ENCODE peak calls at places on chromosomes 4 and X, in ten cellular contexts. E is suprapubic skin; Y is heart left ventricle; D is NCI-H774; A is OCI-LY7; K is fibroblast of the aortic adventitia; W is activated CD4-positive, alpha-beta T cell treated with anti-CD3 and anti-CD28 coated beads, Interleukin-2, amount 50 U/mL, for 1 hour; L is NCI-H510A treated with DMSO at 0.1 percent for 48 hours; U is NCI-H446 treated with DMSO at 0.1 percent for 48 hours; Q is activated CD8-positive, alpha-beta T cell treated with anti-CD3 and anti-CD28 coated beads, Interleukin-2, amount 10 ng/mL, durations not matched to agents 7 days and 5 days. H is an unnamed sample.

GRCh38 chr4:26361287-26361686 is 40.5 kb downstream of the RBPJ start:
- DNase-seq in W (no peak), K (no peak), Y (no peak), E (no peak), D (no peak), U (no peak), Q (no peak), L (no peak), A (no peak), H (no peak)

GRCh38 chrX:19760345-19760744 is 127.1 kb downstream of the SH3KBP1 start:
- DNase-seq in Y (no peak), D (no peak), W (no peak), U (no peak), Q (no peak), K (no peak), E (no peak), L (no peak), A (no peak), H (no peak)

GRCh38 chr4:185881427-185881826 is 69.4 kb upstream of the SORBS2 start:
- DNase-seq in A (no peak), U (no peak), W (no peak), L (no peak), Q (no peak), Y (no peak), D (no peak), K (peak), E (no peak), H (no peak)

GRCh38 chr4:95742872-95743271 is 97.0 kb upstream of the PDHA2 start:
- DNase-seq in Q (no peak), E (no peak), W (no peak), D (no peak), K (no peak), A (no peak), Y (no peak), L (no peak), U (peak), H (no peak)

GRCh38 chr4:128284317-128284716 is 3.3 kb downstream of the PGRMC2 start:
- DNase-seq in Q (no peak), D (no peak), U (no peak), Y (no peak), W (no peak), E (no peak), A (no peak), K (no peak), L (no peak), H (no peak)

GRCh38 chr4:123403205-123403604 is 6.6 kb downstream of the SPRY1 start:
- DNase-seq in A (no peak), E (no peak), W (no peak), Y (no peak), Q (no peak), D (no peak), L (no peak), K (peak), U (no peak), H (no peak)

GRCh38 chr4:130486841-130487240 is 1390.9 kb downstream of the C4orf33 start:
- DNase-seq in Y (no peak), D (no peak), W (no peak), E (no peak), K (no peak), U (no peak), A (no peak), L (no peak), Q (no peak), H (no peak)

GRCh38 chr4:3572363-3572762 is 40.1 kb upstream of the LRPAP1 start:
- DNase-seq in U (no peak), L (no peak), W (no peak), Y (no peak), Q (no peak), K (no peak), D (no peak), A (no peak), E (no peak), H (no peak)

GRCh38 chrX:136055651-136056221 is 70.5 kb downstream of the SLC9A6 start:
- DNase-seq in K (peak), Y (no peak), A (no peak), D (no peak), L (no peak), E (no peak), U (no peak), W (no peak), Q (no peak), H (no peak)

GRCh38 chr4:55745014-55745413 is 74.6 kb upstream of the EXOC1L start:
- DNase-seq in D (no peak), L (no peak), Q (no peak), K (no peak), A (no peak), W (no peak), E (no peak), Y (no peak), U (no peak), H (no peak)

GRCh38 chr4:141348589-141348988 is 127.9 kb downstream of the ZNF330 start:
- DNase-seq in W (no peak), U (no peak), Y (no peak), A (no peak), K (no peak), Q (no peak), E (no peak), L (no peak), D (no peak), H (no peak)

GRCh38 chrX:38701073-38701472 is 100.2 kb upstream of the MID1IP1 start:
- DNase-seq in E (no peak), Q (no peak), D (no peak), W (no peak), L (no peak), K (no peak), Y (no peak), U (no peak), A (no peak), H (no peak)

GRCh38 chr4:107392951-107393350 is 327.1 kb downstream of the PAPSS1 start:
- DNase-seq in E (no peak), K (no peak), Y (no peak), U (no peak), Q (no peak), W (no peak), D (no peak), A (no peak), L (no peak), H (no peak)

GRCh38 chrX:132961511-132961910 is 3.1 kb upstream of the HS6ST2 start:
- DNase-seq in W (no peak), U (no peak), K (no peak), D (no peak), Y (no peak), E (no peak), L (no peak), A (no peak), Q (no peak), H (no peak)

GRCh38 chr4:173181769-173182374 is 13.3 kb downstream of the GALNT7 start:
- DNase-seq in Q (no peak), D (no peak), Y (no peak), A (no peak), E (no peak), K (peak), W (no peak), L (no peak), U (no peak), H (no peak)

GRCh38 chr4:91840359-91840758 is 463.4 kb upstream of the GRID2 start:
- DNase-seq in K (peak), Q (no peak), D (no peak), E (no peak), W (no peak), A (no peak), U (peak), L (peak), Y (no peak), H (no peak)

GRCh38 chrX:130552444-130553073 is 150.8 kb downstream of the RBMX2 start:
- DNase-seq in Q (no peak), D (no peak), E (no peak), Y (no peak), W (no peak), U (peak), L (no peak), K (no peak), A (no peak), H (no peak)

GRCh38 chrX:8724176-8724757 is 7.7 kb downstream of the ANOS1 start:
- DNase-seq in A (no peak), Y (no peak), U (no peak), L (no peak), E (no peak), D (no peak), W (no peak), K (no peak), Q (no peak), H (no peak)

GRCh38 chrX:154918060-154918483 is 31.9 kb downstream of the F8A1 start:
- DNase-seq in L (peak), Y (peak), Q (peak), K (peak), D (peak), U (peak), A (peak), W (no peak), E (no peak), H (peak)

GRCh38 chr4:139274790-139275189 is 5.2 kb downstream of the MGARP start:
- DNase-seq in Y (no peak), E (no peak), U (no peak), W (no peak), L (no peak), K (no peak), D (no peak), Q (no peak), A (no peak), H (no peak)

GRCh38 chr4:125123710-125124109 is 191.0 kb upstream of the FAT4 start:
- DNase-seq in A (no peak), L (no peak), U (peak), E (no peak), Y (no peak), K (peak), Q (no peak), W (no peak), D (no peak), H (no peak)

GRCh38 chrX:44569122-44569521 is 26.5 kb upstream of the FUNDC1 start:
- DNase-seq in E (no peak), U (no peak), L (no peak), A (no peak), W (no peak), Q (no peak), D (no peak), Y (no peak), K (peak), H (no peak)

GRCh38 chr4:141995051-141995450 is 358.7 kb downstream of the IL15 start:
- DNase-seq in A (no peak), E (no peak), K (no peak), W (no peak), D (no peak), Q (no peak), U (no peak), L (no peak), Y (no peak), H (no peak)

GRCh38 chr4:186092296-186092695 is 12.2 kb upstream of the FAM149A start:
- DNase-seq in A (no peak), D (no peak), Q (no peak), L (no peak), E (no peak), U (no peak), K (no peak), W (no peak), Y (no peak), H (no peak)

GRCh38 chr4:138035781-138036258 is 206.3 kb downstream of the SLC7A11 start:
- DNase-seq in L (peak), Y (no peak), W (no peak), Q (no peak), E (no peak), K (peak), U (no peak), A (peak), D (peak), H (no peak)

GRCh38 chr4:108465886-108466491 is 154.4 kb upstream of the RPL34 start:
- DNase-seq in K (no peak), Y (no peak), A (no peak), D (no peak), L (no peak), E (no peak), U (no peak), W (no peak), Q (peak), H (no peak)

GRCh38 chr4:82798168-82799005 is at the start of gene SCD5:
- DNase-seq in K (peak), Y (peak), Q (peak), A (peak), U (peak), D (peak), W (no peak), E (peak), L (peak), H (peak)

GRCh38 chr4:3501825-3502425 is 30.3 kb downstream of the LRPAP1 start:
- DNase-seq in A (no peak), Y (no peak), E (no peak), U (no peak), L (no peak), D (no peak), Q (no peak), W (no peak), K (no peak), H (no peak)

GRCh38 chr4:24912252-24913098 is at the start of gene CCDC149:
- DNase-seq in A (no peak), D (peak), E (peak), L (peak), Q (no peak), Y (peak), U (no peak), W (no peak), K (peak), H (peak)

GRCh38 chrX:66731398-66731797 is 92.5 kb upstream of the EDA2R start:
- DNase-seq in W (no peak), K (peak), Q (no peak), U (peak), L (peak), E (no peak), D (no peak), A (peak), Y (no peak), H (no peak)

GRCh38 chr4:68132342-68132741 is 2.7 kb upstream of the TMPRSS11F start:
- DNase-seq in K (no peak), L (no peak), E (no peak), A (no peak), U (no peak), Q (no peak), D (no peak), Y (no peak), W (no peak), H (no peak)

GRCh38 chrX:10447577-10448214 is 172.7 kb downstream of the MID1 start:
- DNase-seq in W (no peak), K (peak), D (no peak), Q (no peak), E (no peak), A (no peak), Y (no peak), L (no peak), U (no peak), H (no peak)

H was measured in Right ventricle myocardium superior.